ENCODE peak calls at places on chromosomes 16 and 17, in four cellular contexts. M is GM12891, L is K562, F is HepG2. V is an unnamed sample.

GRCh38 chr17:19304209-19304608 is 58.3 kb downstream of the B9D1 start:
- DNase-seq in M (no peak), L (peak), F (peak), V (no peak)

GRCh38 chr16:27455700-27456099 is 53.7 kb downstream of the IL21R start:
- DNase-seq in M (no peak), L (peak), F (no peak), V (no peak)

GRCh38 chr17:5413682-5414081 is 5.8 kb downstream of the NUP88 start:
- DNase-seq in M (no peak), L (peak), F (no peak), V (no peak)

GRCh38 chr17:80892019-80892855 is 99.4 kb upstream of the CHMP6 start:
- DNase-seq in M (no peak), L (peak), F (no peak), V (peak)

GRCh38 chr17:5516060-5516792 is 29.9 kb downstream of the MIS12 start:
- DNase-seq in M (no peak), L (no peak), F (peak), V (no peak)

GRCh38 chr17:58324409-58325288 is 3.9 kb downstream of the TSPOAP1 start:
- DNase-seq in M (no peak), L (no peak), F (no peak), V (peak)

GRCh38 chr17:81646869-81647600 is 9.3 kb downstream of the PDE6G start:
- DNase-seq in M (no peak), L (peak), F (no peak), V (peak)

GRCh38 chr16:89495121-89495520 is 4.8 kb upstream of the ANKRD11 start:
- DNase-seq in M (no peak), L (no peak), F (no peak), V (no peak)

GRCh38 chr16:19892902-19893301 is 8.3 kb upstream of the GPRC5B start:
- DNase-seq in M (no peak), L (no peak), F (no peak), V (no peak)

GRCh38 chr17:74815067-74815466 is 38.9 kb upstream of the NAT9 start:
- DNase-seq in M (no peak), L (no peak), F (no peak), V (no peak)

GRCh38 chr16:88298166-88298881 is 84.4 kb upstream of the ZNF469 start:
- DNase-seq in M (no peak), L (no peak), F (no peak), V (no peak)

GRCh38 chr16:2816751-2817495 is at the start of gene PRSS21:
- DNase-seq in M (peak), L (peak), F (no peak), V (no peak)

GRCh38 chr16:54657058-54657708 is 273.5 kb upstream of the IRX5 start:
- DNase-seq in M (no peak), L (no peak), F (no peak), V (no peak)

GRCh38 chr17:51914613-51915012 is 243.9 kb downstream of the CA10 start:
- DNase-seq in M (no peak), L (no peak), F (no peak), V (no peak)

GRCh38 chr17:69451416-69452394 is 37.2 kb downstream of the MAP2K6 start:
- DNase-seq in M (no peak), L (no peak), F (no peak), V (peak)

GRCh38 chr16:19907161-19907992 is 22.7 kb upstream of the GPRC5B start:
- DNase-seq in M (peak), L (peak), F (peak), V (peak)

GRCh38 chr17:30336369-30337171 is 2.7 kb upstream of the TMIGD1 start:
- DNase-seq in M (no peak), L (peak), F (peak), V (no peak)

GRCh38 chr16:48194828-48195566 is 39.2 kb upstream of the ABCC12 start:
- DNase-seq in M (no peak), L (no peak), F (peak), V (no peak)

GRCh38 chr16:3045758-3046505 is 429 bp upstream of the MMP25 start:
- DNase-seq in M (no peak), L (no peak), F (no peak), V (peak)

GRCh38 chr16:75922250-75922649 is 196.0 kb upstream of the CPHXL start:
- DNase-seq in M (no peak), L (no peak), F (no peak), V (no peak)

GRCh38 chr17:48487221-48487620 is 43.6 kb downstream of the HOXB1 start:
- DNase-seq in M (no peak), L (no peak), F (no peak), V (no peak)

GRCh38 chr17:10125761-10126553 is 72.4 kb downstream of the GAS7 start:
- DNase-seq in M (no peak), L (no peak), F (no peak), V (no peak)

GRCh38 chr17:59618894-59619312 is 792 bp upstream of the CLTC start:
- DNase-seq in M (no peak), L (peak), F (peak), V (peak)
- TF ChIP-seq POLR2AphosphoS5 in M (peak), L (peak), F (no peak), V (no peak)

GRCh38 chr16:87273471-87274030 is 43.6 kb downstream of the C16orf95 start:
- DNase-seq in M (no peak), L (no peak), F (no peak), V (no peak)
- TF ChIP-seq POLR2A in M (no peak), L (no peak), F (no peak), V (no peak)

DNA sequence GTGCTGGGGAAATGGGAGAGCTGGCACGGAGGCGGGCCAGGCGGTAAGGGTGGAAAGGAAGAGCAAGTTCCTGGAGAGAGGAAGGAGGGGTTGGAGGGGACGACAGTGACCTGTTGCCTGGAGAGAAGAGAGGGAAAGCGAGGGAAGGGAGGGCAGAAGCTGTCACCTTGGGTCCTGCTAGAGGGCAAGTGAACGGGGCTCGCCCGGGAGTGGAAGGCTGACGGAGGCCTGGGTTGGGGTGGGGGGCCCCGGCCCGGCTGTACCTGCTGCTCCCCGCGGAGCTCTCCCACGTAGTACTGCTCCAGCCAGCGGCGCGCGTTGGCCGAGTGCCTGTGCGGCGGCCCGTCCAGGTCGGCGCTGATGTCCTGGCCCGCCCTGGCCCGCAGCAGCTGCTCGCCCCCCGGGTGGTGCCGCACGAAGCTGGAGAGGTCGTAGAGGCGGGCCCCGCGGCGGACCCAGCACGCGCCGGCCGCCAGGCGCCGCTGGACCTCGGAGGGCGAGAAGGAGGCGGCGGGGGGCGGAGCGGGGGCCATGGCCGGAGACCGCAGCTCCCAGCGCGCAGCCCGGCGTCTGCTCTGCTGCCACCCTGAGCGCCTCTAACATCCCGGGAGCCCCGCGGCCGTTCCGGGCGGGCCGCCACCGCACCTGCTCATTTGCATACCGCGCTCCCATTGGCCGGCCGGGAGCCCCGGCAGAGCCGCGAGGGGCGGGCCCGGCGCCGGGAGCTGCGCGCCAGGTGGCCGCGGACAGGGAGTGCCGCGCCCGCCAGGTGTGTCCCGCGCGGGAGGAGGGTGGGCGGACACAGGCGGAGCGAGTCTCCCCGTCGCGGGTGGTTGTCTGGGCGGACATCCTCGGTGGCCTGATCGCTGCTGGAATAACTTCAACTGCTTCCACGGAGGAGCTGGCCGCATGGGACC is at the start of gene FA2H:
- DNase-seq in M (peak), L (peak), F (peak), V (peak)
- TF ChIP-seq TAF1 in M (no peak), L (no peak), F (peak), V (no peak)

GRCh38 chr16:70160388-70160787 is 13.2 kb upstream of the CLEC18C start:
- DNase-seq in M (no peak), L (no peak), F (no peak), V (no peak)

GRCh38 chr16:70162041-70162451 is 11.5 kb upstream of the CLEC18C start:
- DNase-seq in M (no peak), L (no peak), F (peak), V (no peak)

GRCh38 chr16:70161350-70161749 is 12.2 kb upstream of the CLEC18C start:
- DNase-seq in M (no peak), L (no peak), F (no peak), V (no peak)

GRCh38 chr16:70160821-70161220 is 12.8 kb upstream of the CLEC18C start:
- DNase-seq in M (no peak), L (no peak), F (no peak), V (no peak)

DNA sequence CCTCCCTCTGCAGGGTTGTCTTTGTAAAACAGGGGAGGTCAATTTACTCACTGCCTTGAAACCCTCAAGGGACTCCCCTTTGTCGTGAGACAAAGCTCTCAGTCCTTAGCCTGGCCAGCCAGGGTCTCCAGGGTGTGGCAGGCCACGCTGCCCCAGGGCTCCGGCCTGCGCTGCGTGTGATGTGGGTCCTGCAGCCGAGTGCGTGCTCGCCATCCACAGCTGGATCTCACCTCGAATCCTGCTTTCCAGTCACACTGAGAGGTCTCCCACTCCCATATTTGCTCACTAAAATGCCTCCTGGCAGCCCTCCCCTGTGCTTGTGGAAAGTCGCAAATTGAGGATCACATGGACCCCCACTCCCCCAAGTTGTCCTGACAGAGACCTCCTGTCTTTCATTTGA is 10.0 kb upstream of the CLEC18C start:
- DNase-seq in M (no peak), L (no peak), F (no peak), V (no peak)
- TF ChIP-seq POLR2AphosphoS5 in M (no peak), L (no peak), F (no peak), V (no peak)

DNA sequence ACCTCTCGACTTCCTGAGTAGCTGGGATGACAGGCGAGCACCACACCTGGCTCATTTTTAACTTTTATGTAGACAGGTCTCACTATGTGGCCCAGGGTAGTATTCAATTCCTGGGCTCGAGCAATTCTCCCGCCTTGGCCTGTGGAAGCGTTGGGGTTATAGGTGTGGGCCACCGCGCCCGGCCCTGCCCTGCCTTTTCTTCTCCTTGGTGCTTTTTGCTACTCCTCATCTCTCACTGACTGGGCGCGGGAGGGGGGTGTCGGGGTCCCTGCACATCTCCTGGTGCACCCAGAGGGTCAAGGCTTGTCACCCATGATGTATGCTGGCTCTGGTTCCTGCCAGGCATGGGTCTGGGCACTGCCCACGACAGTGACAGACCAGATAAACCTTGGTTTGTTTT is 2.9 kb downstream of the MCRIP2 start:
- DNase-seq in M (no peak), L (no peak), F (no peak), V (no peak)
- TF ChIP-seq POLR2A in M (no peak), L (no peak), F (no peak), V (no peak)

DNA sequence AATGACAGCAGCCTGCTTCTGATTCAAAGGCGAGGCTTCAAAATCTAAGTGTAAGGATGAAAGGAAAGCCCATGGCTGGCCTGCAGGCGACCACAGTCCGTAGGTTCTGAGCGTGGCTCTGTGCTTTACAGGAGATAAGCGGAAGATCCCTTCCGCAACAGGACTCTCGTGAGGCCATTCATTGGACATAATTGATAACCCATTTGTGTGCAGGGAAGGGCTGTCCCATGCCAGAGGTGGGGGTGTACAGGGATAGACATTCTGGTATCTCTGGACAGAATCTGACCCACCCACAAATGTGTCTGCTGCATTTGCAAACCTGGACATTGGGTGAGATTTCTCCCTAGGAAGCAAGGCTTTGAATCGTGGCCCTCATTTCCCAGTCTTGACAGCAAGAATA is 4.0 kb downstream of the CYB561 start:
- DNase-seq in M (no peak), L (peak), F (no peak), V (no peak)
- TF ChIP-seq TAF1 in M (no peak), L (no peak), F (no peak), V (no peak)

DNA sequence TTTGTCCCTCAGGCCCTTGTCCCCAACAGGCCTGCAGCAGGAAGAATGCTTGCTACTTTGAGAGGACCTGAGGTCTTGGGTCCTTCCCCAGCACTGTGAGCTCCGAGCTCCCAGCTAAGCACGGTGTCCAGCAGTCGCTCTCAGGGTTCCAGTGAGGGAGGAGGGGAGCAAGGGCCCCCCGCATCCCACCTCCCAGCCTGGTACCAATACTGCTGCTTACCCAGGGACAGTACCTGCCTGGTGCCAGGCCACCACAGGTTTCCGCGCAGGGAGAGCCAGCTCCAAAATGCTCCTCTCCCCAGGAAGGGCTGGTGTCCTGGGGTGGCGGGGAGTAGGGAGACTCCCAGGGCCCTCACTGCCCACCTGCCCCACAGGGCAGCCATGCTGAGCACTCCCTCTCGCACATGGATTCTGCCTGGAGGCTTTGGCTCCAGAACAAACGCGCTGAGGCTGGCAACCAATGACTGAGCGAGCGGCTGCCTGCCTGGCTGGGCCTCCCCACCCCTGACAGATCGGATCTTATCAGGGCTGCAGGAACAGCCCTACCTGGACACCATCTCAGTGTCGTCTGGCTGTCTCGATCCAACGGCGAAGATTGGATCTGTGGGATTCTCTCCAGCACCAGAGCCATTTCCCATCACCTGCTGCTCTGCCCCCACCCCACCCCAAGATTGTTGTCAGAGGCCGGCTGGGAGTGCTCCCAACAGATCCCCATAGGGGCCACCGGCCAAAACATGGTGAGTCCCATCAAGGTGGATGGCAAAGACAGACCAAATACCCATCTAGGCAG is 2.4 kb downstream of the DOK4 start:
- DNase-seq in M (no peak), L (no peak), F (no peak), V (no peak)
- TF ChIP-seq POLR2AphosphoS5 in M (no peak), L (no peak), F (no peak), V (no peak)

DNA sequence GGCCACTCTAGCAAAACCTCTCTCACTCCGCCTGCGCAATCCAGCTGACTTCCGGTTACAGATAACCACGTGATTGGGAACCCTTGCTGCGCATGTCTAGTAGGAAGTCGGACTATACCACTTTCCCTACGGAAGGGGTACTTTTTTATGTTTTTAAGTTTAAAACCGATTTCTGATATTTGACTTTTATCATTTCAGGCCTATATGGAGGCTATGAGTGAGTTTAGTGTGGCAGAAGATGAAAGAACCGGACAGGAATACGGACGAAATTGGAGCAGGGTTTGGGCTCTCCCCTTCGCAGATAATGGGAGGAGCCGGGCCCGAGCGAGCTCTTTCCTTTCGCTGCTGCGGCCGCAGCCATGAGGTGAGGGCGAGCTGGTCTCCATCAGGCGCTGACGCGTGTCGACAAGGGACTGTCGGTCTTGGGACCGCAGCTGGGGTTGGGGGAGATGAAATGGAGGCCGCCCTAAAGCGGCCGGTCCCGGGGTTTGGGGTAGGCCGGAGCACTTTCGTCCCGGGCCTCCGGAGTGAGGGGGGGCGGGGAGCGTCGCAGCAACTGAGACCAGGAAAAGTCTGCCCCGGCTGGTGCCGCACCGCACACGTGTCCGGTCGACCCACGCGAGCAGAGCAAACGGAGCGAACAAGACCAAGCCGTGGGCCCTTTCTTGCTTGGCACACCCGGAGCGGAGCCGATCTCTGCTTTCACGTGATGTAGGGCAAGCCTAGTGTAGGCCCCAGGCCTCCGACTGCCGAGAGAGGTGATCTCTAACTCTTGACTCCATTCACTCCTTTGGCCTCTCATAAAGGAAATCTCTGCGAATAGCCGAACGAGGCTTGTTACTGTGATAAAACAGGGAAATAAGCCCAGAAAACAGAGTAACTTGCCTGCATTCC is at the start of gene RPL19:
- DNase-seq in M (peak), L (peak), F (peak), V (peak)
- TF ChIP-seq POLR2A in M (peak), L (peak), F (peak), V (peak)